ENCODE peak calls at places on chromosomes 2 and 18, in seven cellular contexts. C is CD4-positive, CD25-positive, alpha-beta regulatory T cell; K is thyroid gland; Y is adipocyte; V is kidney epithelial cell; F is brain microvascular endothelial cell; R is stomach. J is an unnamed sample. For H3K27me3, the result is how much of the 10 kb centered on the place peaks cover.

GRCh38 chr2:56009758-56010534 is 86.4 kb upstream of the EFEMP1 start:
- DNase-seq in V (no peak), K (no peak), Y (peak), F (peak), C (no peak), R (no peak), J (no peak)

GRCh38 chr2:218400167-218400929 is 680 bp downstream of the CTDSP1 start:
- DNase-seq in C (peak), V (no peak), R (no peak), Y (peak), K (peak), F (no peak), J (peak)

GRCh38 chr2:113720167-113720566 is 36.3 kb downstream of the SLC35F5 start:
- DNase-seq in C (no peak), Y (peak), F (no peak), V (no peak), R (no peak), K (no peak), J (no peak)

GRCh38 chr18:23377669-23378469 is 75.2 kb upstream of the RIOK3 start:
- DNase-seq in F (peak), V (peak), R (no peak), C (no peak), Y (peak), K (no peak), J (no peak)

GRCh38 chr2:172285010-172285621 is 142.3 kb upstream of the ITGA6 start:
- DNase-seq in R (no peak), F (peak), Y (peak), K (no peak), V (no peak), C (no peak), J (no peak)

GRCh38 chr2:238286987-238287386 is 1.4 kb downstream of the PER2 start:
- DNase-seq in F (no peak), K (no peak), C (no peak), R (no peak), V (no peak), Y (peak), J (no peak)

GRCh38 chr2:42046819-42047487 is 868 bp upstream of the PKDCC start:
- DNase-seq in C (no peak), F (no peak), R (no peak), Y (no peak), V (no peak), K (no peak), J (no peak)

GRCh38 chr2:118115761-118116160 is 27.5 kb downstream of the INSIG2 start:
- DNase-seq in R (no peak), F (no peak), Y (no peak), K (no peak), C (no peak), V (no peak), J (no peak)

GRCh38 chr18:48589797-48590519 is 51.1 kb downstream of the CTIF start:
- DNase-seq in C (no peak), V (no peak), Y (no peak), K (peak), R (peak), F (no peak), J (peak)

GRCh38 chr2:139742216-139743172 is 962.3 kb upstream of the NXPH2 start:
- DNase-seq in C (no peak), R (no peak), K (no peak), V (no peak), F (no peak), Y (no peak), J (no peak)

GRCh38 chr2:222707689-222708273 is 36.3 kb downstream of the MOGAT1 start:
- DNase-seq in F (peak), C (no peak), V (peak), K (no peak), Y (peak), R (no peak), J (no peak)

GRCh38 chr18:55534547-55534946 is 53.4 kb downstream of the TCF4 start:
- DNase-seq in C (no peak), Y (peak), F (no peak), R (no peak), K (no peak), V (no peak), J (no peak)

GRCh38 chr2:178536037-178536436 is 55.8 kb downstream of the PLEKHA3 start:
- DNase-seq in K (no peak), C (no peak), Y (no peak), F (no peak), R (no peak), V (no peak), J (no peak)

GRCh38 chr2:204027105-204027504 is 90.5 kb downstream of the ICOS start:
- DNase-seq in C (peak), F (peak), K (no peak), Y (no peak), V (no peak), R (no peak), J (no peak)

GRCh38 chr2:44759823-44760222 is 181.7 kb upstream of the SIX3 start:
- DNase-seq in V (no peak), F (peak), R (no peak), Y (no peak), C (no peak), K (no peak), J (no peak)

GRCh38 chr2:225100269-225100668 is 58.0 kb upstream of the DOCK10 start:
- DNase-seq in F (peak), R (no peak), Y (peak), V (no peak), K (no peak), C (no peak), J (no peak)

GRCh38 chr2:155600296-155600695 is 732.2 kb downstream of the NR4A2 start:
- DNase-seq in K (no peak), Y (no peak), R (no peak), F (no peak), C (no peak), V (no peak), J (no peak)

GRCh38 chr2:12352891-12353290 is 363.8 kb upstream of the TRIB2 start:
- DNase-seq in K (no peak), V (no peak), F (no peak), R (peak), Y (no peak), C (no peak), J (no peak)

GRCh38 chr2:33212151-33212550 is 264.3 kb upstream of the RASGRP3 start:
- DNase-seq in Y (peak), F (peak), K (no peak), V (peak), C (no peak), R (no peak), J (peak)

GRCh38 chr2:241148239-241148638 is 1.0 kb downstream of the PASK start:
- DNase-seq in V (no peak), Y (no peak), C (no peak), R (no peak), F (no peak), K (no peak), J (no peak)

GRCh38 chr2:38176619-38177021 is 100.7 kb upstream of the CYP1B1 start:
- DNase-seq in Y (peak), V (peak), R (no peak), F (peak), K (no peak), C (no peak), J (no peak)

GRCh38 chr18:67241292-67241691 is 275.2 kb downstream of the DSEL start:
- DNase-seq in V (no peak), C (no peak), Y (no peak), K (no peak), R (no peak), F (no peak), J (no peak)

GRCh38 chr2:230411484-230412368 is 4.3 kb upstream of the SP100 start:
- DNase-seq in R (peak), K (peak), C (peak), F (peak), V (peak), Y (peak), J (peak)

GRCh38 chr18:28735731-28736130 is 558.8 kb upstream of the CDH2 start:
- DNase-seq in C (no peak), K (no peak), Y (peak), V (no peak), R (no peak), F (peak), J (no peak)

GRCh38 chr18:48328473-48329205 is 80.5 kb downstream of the ZBTB7C start:
- DNase-seq in K (no peak), V (peak), C (no peak), R (no peak), Y (peak), F (peak), J (no peak)

GRCh38 chr2:26910176-26910575 is 60.3 kb upstream of the MAPRE3 start:
- DNase-seq in K (no peak), C (no peak), V (no peak), F (no peak), Y (no peak), R (no peak), J (no peak)
- H3K27me3 ChIP-seq in K (under half), C (under half), V (under half), F (under half), Y (half or more), R (under half), J (under half)

GRCh38 chr2:82481207-82481606 is 1977.9 kb downstream of the SUCLG1 start:
- DNase-seq in Y (no peak), K (no peak), R (no peak), V (no peak), C (no peak), F (no peak), J (no peak)
- H3K4me3 ChIP-seq in Y (no peak), K (no peak), R (no peak), V (no peak), C (no peak), F (no peak), J (no peak)

GRCh38 chr2:101753720-101754490 is 56.4 kb downstream of the MAP4K4 start:
- DNase-seq in Y (no peak), V (no peak), F (no peak), K (no peak), R (no peak), C (no peak), J (no peak)

GRCh38 chr2:101758001-101758400 is 60.5 kb downstream of the MAP4K4 start:
- DNase-seq in Y (peak), C (no peak), V (no peak), R (no peak), F (no peak), K (no peak), J (no peak)

GRCh38 chr2:101754613-101755012 is 57.1 kb downstream of the MAP4K4 start:
- DNase-seq in Y (peak), C (no peak), R (no peak), V (no peak), F (no peak), K (no peak), J (no peak)

GRCh38 chr2:101759162-101759561 is 61.7 kb downstream of the MAP4K4 start:
- DNase-seq in K (no peak), Y (peak), R (no peak), C (no peak), V (peak), F (peak), J (peak)

GRCh38 chr2:101756266-101756665 is 58.8 kb downstream of the MAP4K4 start:
- DNase-seq in Y (no peak), K (no peak), R (no peak), C (no peak), F (no peak), V (no peak), J (no peak)
- H3K27me3 ChIP-seq in Y (under half), K (under half), R (under half), C (under half), F (under half), V (under half), J (under half)

GRCh38 chr18:72543362-72544055 is 633 bp downstream of the CBLN2 start:
- DNase-seq in C (no peak), Y (peak), K (no peak), R (no peak), F (no peak), V (no peak), J (no peak)
- H3K4me3 ChIP-seq in C (no peak), Y (peak), K (no peak), R (peak), F (peak), V (no peak), J (peak)

GRCh38 chr2:126792186-126792585 is 106.5 kb upstream of the TEX51 start:
- DNase-seq in Y (no peak), C (no peak), F (no peak), V (no peak), R (no peak), K (no peak), J (no peak)
- H3K27me3 ChIP-seq in Y (half or more), C (under half), F (under half), V (under half), R (under half), K (under half), J (under half)